ENCODE peak calls at places on chromosomes 16 and 17, in six cellular contexts. R is adrenal gland, Y is ovary, J is esophagus muscularis mucosa, H is sigmoid colon, E is stomach. B is an unnamed sample.

GRCh38 chr16:505479-506245 is 21.9 kb upstream of the CAPN15 start:
- DNase-seq in R (no peak), Y (no peak), J (no peak), H (no peak), E (no peak), B (no peak)

GRCh38 chr17:38352245-38353083 is 820 bp downstream of the SOCS7 start:
- DNase-seq in R (peak; percentile 56), Y (peak; percentile 29), J (no peak), H (no peak), E (peak; percentile 40), B (no peak)

GRCh38 chr17:81057079-81057730 is 22.3 kb downstream of the BAIAP2 start:
- DNase-seq in R (no peak), Y (peak; percentile 45), J (peak; percentile 92), H (peak; percentile 93), E (peak; percentile 84), B (no peak)

GRCh38 chr16:78650675-78651074 is 551.2 kb downstream of the WWOX start:
- DNase-seq in R (no peak), Y (no peak), J (no peak), H (no peak), E (no peak), B (no peak)

GRCh38 chr16:84380405-84380804 is 12.1 kb downstream of the ATP2C2 start:
- DNase-seq in R (no peak), Y (no peak), J (no peak), H (no peak), E (no peak), B (no peak)

GRCh38 chr17:59504821-59505220 is 60.6 kb upstream of the DHX40 start:
- DNase-seq in R (no peak), Y (no peak), J (no peak), H (no peak), E (no peak), B (no peak)

GRCh38 chr16:56643080-56643778 is 4.8 kb downstream of the MT1A start:
- DNase-seq in R (peak; percentile 39), Y (no peak), J (no peak), H (peak; percentile 82), E (peak; percentile 89), B (peak; percentile 95)

GRCh38 chr17:45222273-45222993 is 748 bp downstream of the FMNL1 start:
- DNase-seq in R (no peak), Y (no peak), J (no peak), H (no peak), E (no peak), B (no peak)

GRCh38 chr17:56393156-56393555 is 200.3 kb upstream of the NOG start:
- DNase-seq in R (no peak), Y (no peak), J (no peak), H (no peak), E (no peak), B (no peak)

GRCh38 chr16:58654456-58655214 is 25.0 kb upstream of the CNOT1 start:
- DNase-seq in R (no peak), Y (no peak), J (no peak), H (no peak), E (no peak), B (no peak)

GRCh38 chr17:79612468-79613194 is 1.8 kb upstream of the RBFOX3 start:
- DNase-seq in R (peak; percentile 21), Y (no peak), J (no peak), H (peak; percentile 85), E (peak; percentile 31), B (peak; percentile 44)

GRCh38 chr16:20763461-20764232 is at the start of gene ACSM3:
- DNase-seq in R (peak; percentile 58), Y (peak; percentile 48), J (peak; percentile 92), H (peak; percentile 85), E (peak; percentile 78), B (no peak)

GRCh38 chr16:84138824-84139627 is 6.0 kb downstream of the HSDL1 start:
- DNase-seq in R (peak; percentile 47), Y (no peak), J (no peak), H (no peak), E (peak; percentile 37), B (no peak)

GRCh38 chr16:2739555-2740435 is 12.6 kb upstream of the SRRM2 start:
- DNase-seq in R (no peak), Y (no peak), J (no peak), H (no peak), E (no peak), B (peak; percentile 36)

GRCh38 chr16:47578033-47578432 is 116.9 kb downstream of the PHKB start:
- DNase-seq in R (no peak), Y (no peak), J (no peak), H (no peak), E (no peak), B (no peak)

GRCh38 chr17:79201536-79202227 is 127.1 kb downstream of the ENGASE start:
- DNase-seq in R (no peak), Y (no peak), J (no peak), H (no peak), E (no peak), B (no peak)

GRCh38 chr17:4898927-4899326 is 409 bp upstream of the C17orf107 start:
- DNase-seq in R (no peak), Y (peak; percentile 47), J (no peak), H (no peak), E (no peak), B (peak; percentile 68)

GRCh38 chr17:79974786-79975497 is 60.7 kb downstream of the TBC1D16 start:
- DNase-seq in R (no peak), Y (no peak), J (no peak), H (peak; percentile 49), E (peak; percentile 71), B (no peak)

GRCh38 chr17:67058036-67058435 is 13.7 kb downstream of the CACNG1 start:
- DNase-seq in R (no peak), Y (no peak), J (peak; percentile 60), H (no peak), E (no peak), B (no peak)
- TF ChIP-seq CTCF in R (no peak), Y (no peak), J (no peak), H (no peak), E (no peak), B (no peak)

GRCh38 chr17:82371333-82372062 is at the start of gene UTS2R:
- DNase-seq in R (no peak), Y (no peak), J (no peak), H (no peak), E (no peak), B (no peak)
- H3K27ac ChIP-seq in R (no peak within 1 kb of the TSS), Y (no peak within 1 kb of the TSS), J (no peak within 1 kb of the TSS), H (no peak within 1 kb of the TSS), E (no peak within 1 kb of the TSS), B (no peak within 1 kb of the TSS)

GRCh38 chr17:12665263-12666210 is at the start of gene MYOCD:
- DNase-seq in R (peak; percentile 11), Y (peak; percentile 37), J (no peak), H (peak; percentile 81), E (peak; percentile 27), B (peak; percentile 19)
- TF ChIP-seq POLR2A in R (no peak), Y (no peak), J (no peak), H (no peak), E (no peak), B (no peak)

GRCh38 chr17:76353004-76353598 is 615 bp downstream of the PRPSAP1 start:
- DNase-seq in R (peak; percentile 40), Y (peak; percentile 21), J (no peak), H (peak; percentile 68), E (peak; percentile 34), B (peak; percentile 38)

GRCh38 chr17:76351526-76352071 is 2.1 kb downstream of the PRPSAP1 start:
- DNase-seq in R (no peak), Y (no peak), J (no peak), H (no peak), E (no peak), B (no peak)

GRCh38 chr17:76354317-76354729 is 607 bp upstream of the PRPSAP1 start:
- DNase-seq in R (peak; percentile 31), Y (no peak), J (no peak), H (no peak), E (no peak), B (no peak)

GRCh38 chr17:76354747-76355310 is 1.1 kb upstream of the PRPSAP1 start:
- DNase-seq in R (no peak), Y (no peak), J (no peak), H (no peak), E (no peak), B (no peak)

GRCh38 chr17:76353599-76354316 is at the start of gene PRPSAP1:
- DNase-seq in R (peak; percentile 86), Y (peak; percentile 81), J (peak; percentile 95), H (peak; percentile 92), E (peak; percentile 88), B (peak; percentile 93)
- TF ChIP-seq CTCF in R (peak; percentile 48), Y (peak; percentile 75), J (peak; percentile 53), H (no peak), E (no peak), B (peak; percentile 60)

GRCh38 chr17:40484973-40485530 is 16.4 kb downstream of the TNS4 start:
- DNase-seq in R (no peak), Y (no peak), J (no peak), H (no peak), E (no peak), B (no peak)

GRCh38 chr17:40487371-40488020 is 13.9 kb downstream of the TNS4 start:
- DNase-seq in R (no peak), Y (no peak), J (no peak), H (no peak), E (no peak), B (no peak)

GRCh38 chr17:40486513-40487370 is 14.7 kb downstream of the TNS4 start:
- DNase-seq in R (no peak), Y (no peak), J (no peak), H (no peak), E (no peak), B (no peak)

GRCh38 chr17:40484285-40484972 is 17.0 kb downstream of the TNS4 start:
- DNase-seq in R (no peak), Y (no peak), J (no peak), H (no peak), E (no peak), B (no peak)

GRCh38 chr17:40485851-40486512 is 15.4 kb downstream of the TNS4 start:
- DNase-seq in R (peak; percentile 50), Y (peak; percentile 69), J (no peak), H (peak; percentile 83), E (no peak), B (no peak)
- H3K27ac ChIP-seq in R (no peak overlapping the region), Y (no peak overlapping the region), J (peak overlapping the region; percentile 66), H (peak overlapping the region; percentile 91), E (peak overlapping the region; percentile 72), B (no peak overlapping the region)

GRCh38 chr17:41307647-41308046 is 1.5 kb downstream of the KRTAP16-1 start:
- DNase-seq in R (no peak), Y (no peak), J (no peak), H (no peak), E (no peak), B (no peak)
- TF ChIP-seq POLR2A in R (no peak), Y (no peak), J (no peak), H (no peak), E (no peak), B (no peak)

GRCh38 chr17:6699997-6700947 is 12.9 kb downstream of the SLC13A5 start:
- DNase-seq in R (no peak), Y (no peak), J (no peak), H (peak; percentile 22), E (peak; percentile 48), B (peak; percentile 59)
- TF ChIP-seq CTCF in R (no peak), Y (no peak), J (no peak), H (no peak), E (no peak), B (no peak)

GRCh38 chr16:68296291-68296690 is 14.5 kb downstream of the SLC7A6OS start:
- DNase-seq in R (peak; percentile 79), Y (peak; percentile 36), J (no peak), H (no peak), E (no peak), B (no peak)
- H3K27ac ChIP-seq in R (peak overlapping the region; percentile 77), Y (no peak overlapping the region), J (no peak overlapping the region), H (no peak overlapping the region), E (no peak overlapping the region), B (no peak overlapping the region)